ENCODE peak calls at places on chromosomes 13 and 19, in four cellular contexts. X is GM10248, P is progenitor cell of endocrine pancreas, Y is lung. C is an unnamed sample.

GRCh38 chr13:98450495-98451167 is 126.3 kb downstream of the STK24 start:
- DNase-seq in X (no peak), P (no peak), Y (no peak), C (peak; percentile 37)

GRCh38 chr13:84641491-84641890 is 759.2 kb upstream of the SLITRK1 start:
- DNase-seq in X (no peak), P (no peak), Y (no peak), C (no peak)

GRCh38 chr19:38663957-38664502 is 16.6 kb downstream of the ACTN4 start:
- DNase-seq in X (peak; percentile 24), P (no peak), Y (no peak), C (no peak)

GRCh38 chr19:27974082-27974513 is 1238.9 kb downstream of the UQCRFS1 start:
- DNase-seq in X (peak; percentile 18), P (peak; percentile 20), Y (no peak), C (peak; percentile 39)

GRCh38 chr19:33486936-33487793 is 34.4 kb downstream of the PEPD start:
- DNase-seq in X (no peak), P (no peak), Y (no peak), C (no peak)

GRCh38 chr19:48311384-48311783 is 14.0 kb upstream of the EMP3 start:
- DNase-seq in X (no peak), P (no peak), Y (no peak), C (no peak)

GRCh38 chr13:35700661-35701060 is 224.2 kb upstream of the MAB21L1 start:
- DNase-seq in X (no peak), P (no peak), Y (no peak), C (no peak)

GRCh38 chr13:21399741-21400140 is 59.4 kb downstream of the ZDHHC20 start:
- DNase-seq in X (no peak), P (no peak), Y (no peak), C (no peak)

GRCh38 chr19:55640043-55640576 is 692 bp upstream of the ZNF580 start:
- DNase-seq in X (peak; percentile 60), P (no peak), Y (peak; percentile 64), C (no peak)
- TF ChIP-seq CTCF in X (peak; percentile 68), P (no peak), Y (peak; percentile 27), C (no peak)

GRCh38 chr19:14563989-14564650 is 7.7 kb downstream of the NDUFB7 start:
- DNase-seq in X (peak; percentile 71), P (no peak), Y (no peak), C (no peak)
- TF ChIP-seq CTCF in X (no peak), P (no peak), Y (no peak), C (no peak)

GRCh38 chr19:49666120-49666444 is 349 bp downstream of the BCL2L12 start:
- DNase-seq in X (no peak), P (no peak), Y (no peak), C (no peak)
- TF ChIP-seq CTCF in X (no peak), P (peak; percentile 25), Y (no peak), C (no peak)

GRCh38 chr13:24270639-24271131 is 38.7 kb upstream of the C1QTNF9 start:
- DNase-seq in X (peak; percentile 66), P (no peak), Y (peak; percentile 70), C (no peak)
- TF ChIP-seq CTCF in X (no peak), P (no peak), Y (peak; percentile 87), C (no peak)

GRCh38 chr19:7494416-7495098 is 5.7 kb upstream of the PEX11G start:
- DNase-seq in X (peak; percentile 7), P (no peak), Y (no peak), C (no peak)
- TF ChIP-seq CTCF in X (no peak), P (peak; percentile 19), Y (no peak), C (no peak)

GRCh38 chr13:94997126-94997525 is 284.8 kb upstream of the SOX21 start:
- DNase-seq in X (no peak), P (no peak), Y (no peak), C (no peak)

GRCh38 chr13:95005300-95005699 is 293.0 kb upstream of the SOX21 start:
- DNase-seq in X (no peak), P (no peak), Y (no peak), C (no peak)

GRCh38 chr13:95002968-95003813 is 290.8 kb upstream of the SOX21 start:
- DNase-seq in X (no peak), P (no peak), Y (peak; percentile 34), C (no peak)

GRCh38 chr13:94999871-95000270 is 287.5 kb upstream of the SOX21 start:
- DNase-seq in X (no peak), P (no peak), Y (no peak), C (no peak)

GRCh38 chr13:95002126-95002525 is 289.8 kb upstream of the SOX21 start:
- DNase-seq in X (no peak), P (no peak), Y (no peak), C (no peak)
- TF ChIP-seq CTCF in X (no peak), P (no peak), Y (no peak), C (no peak)